ENCODE peak calls at places on chromosomes 11 and 22, in four cellular contexts. C, A, M and O are unnamed samples.

GRCh38 chr11:122977455-122978302 is 4.0 kb downstream of the BSX start:
- DNase-seq in C (no peak), M (no peak), A (no peak), O (no peak)

GRCh38 chr11:80733776-80734175 is 1292.9 kb upstream of the TENM4 start:
- DNase-seq in M (no peak), A (no peak), C (no peak), O (no peak)

GRCh38 chr11:15942936-15943335 is 413.4 kb downstream of the SOX6 start:
- DNase-seq in M (no peak), A (no peak), C (no peak), O (no peak)

GRCh38 chr22:19438286-19438685 is 5.9 kb downstream of the MRPL40 start:
- DNase-seq in C (no peak), M (no peak), A (no peak), O (no peak)

GRCh38 chr11:134640536-134640935 is 228.5 kb upstream of the B3GAT1 start:
- DNase-seq in C (no peak), A (no peak), M (no peak), O (no peak)

GRCh38 chr11:47409440-47410403 is 1.3 kb downstream of the SLC39A13 start:
- DNase-seq in A (no peak), M (no peak), C (no peak), O (peak)

GRCh38 chr22:20080445-20080775 is 369 bp downstream of the DGCR8 start:
- DNase-seq in M (peak), C (peak), A (no peak), O (peak)

GRCh38 chr11:34707462-34707840 is 86.6 kb downstream of the EHF start:
- DNase-seq in A (no peak), M (no peak), C (no peak), O (no peak)

GRCh38 chr22:16776088-16776487 is 49.1 kb downstream of the XKR3 start:
- DNase-seq in M (no peak), C (no peak), A (no peak), O (no peak)

GRCh38 chr11:72962084-72962483 is 147.9 kb downstream of the ATG16L2 start:
- DNase-seq in A (no peak), M (peak), C (no peak), O (no peak)

GRCh38 chr11:83037877-83038276 is 33.8 kb downstream of the RAB30 start:
- DNase-seq in M (peak), A (no peak), C (no peak), O (no peak)

GRCh38 chr22:46673205-46673604 is 53.0 kb downstream of the GRAMD4 start:
- DNase-seq in A (no peak), M (no peak), C (no peak), O (peak)

GRCh38 chr11:12263141-12263693 is 114.2 kb upstream of the PARVA start:
- DNase-seq in C (no peak), M (peak), A (no peak), O (no peak)

GRCh38 chr22:44200451-44200850 is 19.7 kb downstream of the PARVG start:
- DNase-seq in C (no peak), M (no peak), A (no peak), O (no peak)

GRCh38 chr11:2886936-2887335 is 1.4 kb upstream of the CDKN1C start:
- DNase-seq in A (no peak), M (no peak), C (peak), O (no peak)

GRCh38 chr22:48414662-48415061 is 1413.0 kb downstream of the BRD1 start:
- DNase-seq in C (no peak), M (no peak), A (no peak), O (no peak)

GRCh38 chr22:42711895-42712837 is 8.5 kb downstream of the A4GALT start:
- DNase-seq in M (no peak), C (no peak), A (peak), O (peak)

GRCh38 chr22:39567135-39567946 is 3.2 kb upstream of the CACNA1I start:
- DNase-seq in M (no peak), C (no peak), A (no peak), O (no peak)

GRCh38 chr11:1219446-1219835 is 3.4 kb upstream of the MUC5B start:
- DNase-seq in C (no peak), A (no peak), M (no peak), O (peak)

GRCh38 chr11:16817321-16817720 is 78.9 kb downstream of the C11orf58 start:
- DNase-seq in M (no peak), C (no peak), A (no peak), O (no peak)

GRCh38 chr11:117842131-117842941 is 17.8 kb upstream of the FXYD2 start:
- DNase-seq in A (no peak), M (no peak), C (no peak), O (peak)

GRCh38 chr22:20583471-20583922 is 76.1 kb downstream of the MED15 start:
- DNase-seq in C (no peak), A (no peak), M (no peak), O (peak)

GRCh38 chr11:35174666-35175065 is 35.7 kb downstream of the CD44 start:
- DNase-seq in M (peak), A (no peak), C (no peak), O (no peak)

GRCh38 chr22:43227231-43227630 is 40.3 kb upstream of the TTLL12 start:
- DNase-seq in C (no peak), M (no peak), A (no peak), O (no peak)

GRCh38 chr11:34302046-34302921 is 55.5 kb downstream of the ABTB2 start:
- DNase-seq in A (peak), M (peak), C (no peak), O (no peak)

GRCh38 chr11:20087118-20087521 is 73.2 kb downstream of the DBX1 start:
- DNase-seq in C (no peak), M (no peak), A (no peak), O (no peak)

GRCh38 chr11:101482556-101483124 is 101.2 kb downstream of the TRPC6 start:
- DNase-seq in C (no peak), A (no peak), M (no peak), O (no peak)

GRCh38 chr22:42528591-42529307 is 9.2 kb upstream of the RRP7A start:
- DNase-seq in C (no peak), M (no peak), A (no peak), O (no peak)

GRCh38 chr11:120995184-120995583 is 28.7 kb upstream of the TBCEL start:
- DNase-seq in M (no peak), A (no peak), C (no peak), O (no peak)

GRCh38 chr22:47802446-47802845 is 1040.0 kb downstream of the TBC1D22A start:
- DNase-seq in C (no peak), M (no peak), A (no peak), O (no peak)

GRCh38 chr11:114082415-114082748 is 22.9 kb downstream of the ZBTB16 start:
- DNase-seq in C (no peak), M (peak), A (no peak), O (no peak)

GRCh38 chr11:62130498-62131464 is 7.0 kb downstream of the INCENP start:
- DNase-seq in M (no peak), A (no peak), C (no peak), O (no peak)

GRCh38 chr11:60118333-60118732 is 29.9 kb downstream of the MS4A2 start:
- DNase-seq in M (no peak), C (no peak), A (no peak), O (no peak)

GRCh38 chr11:81687057-81687456 is 1046.6 kb downstream of the FAM181B start:
- DNase-seq in A (no peak), C (no peak), M (no peak), O (no peak)

GRCh38 chr11:95764267-95764898 is 25.2 kb downstream of the FAM76B start:
- DNase-seq in C (no peak), M (peak), A (peak), O (no peak)

GRCh38 chr11:47109051-47109791 is 67.5 kb downstream of the ARFGAP2 start:
- DNase-seq in M (no peak), A (no peak), C (no peak), O (no peak)

GRCh38 chr11:85759915-85760314 is 51.0 kb downstream of the SYTL2 start:
- DNase-seq in A (peak), M (peak), C (no peak), O (no peak)